ENCODE peak calls at places on chromosomes 12 and 14, in ten cellular contexts. M is suprapubic skin, G is stomach, J is heart left ventricle, P is HCT116, R is lower leg skin, D is uterus, Q is NB4, W is body of pancreas, H is A549. B is an unnamed sample.

GRCh38 chr12:46110928-46111699 is 120.7 kb upstream of the SCAF11 start:
- DNase-seq in M (no peak), G (no peak), J (no peak), P (no peak), R (no peak), D (no peak), Q (no peak), W (no peak), H (no peak), B (no peak)

GRCh38 chr12:61138381-61138759 is 1121.8 kb upstream of the USP15 start:
- DNase-seq in M (no peak), G (no peak), J (no peak), P (no peak), R (no peak), D (no peak), Q (no peak), W (no peak), H (no peak), B (no peak)

GRCh38 chr12:130924946-130925345 is 28.8 kb upstream of the ADGRD1 start:
- DNase-seq in M (no peak), G (no peak), J (no peak), P (no peak), R (no peak), D (no peak), Q (no peak), W (no peak), H (no peak), B (no peak)

GRCh38 chr12:70031046-70031445 is 206.0 kb downstream of the MYRFL start:
- DNase-seq in M (no peak), G (no peak), J (no peak), P (no peak), R (no peak), D (no peak), Q (no peak), W (no peak), H (no peak), B (no peak)

GRCh38 chr14:90644882-90645281 is 171.3 kb downstream of the TTC7B start:
- DNase-seq in M (no peak), G (no peak), J (peak), P (no peak), R (no peak), D (peak), Q (peak), W (no peak), H (no peak), B (no peak)

GRCh38 chr12:24075650-24076049 is 126.2 kb upstream of the SOX5 start:
- DNase-seq in M (no peak), G (no peak), J (no peak), P (no peak), R (no peak), D (no peak), Q (no peak), W (no peak), H (no peak), B (no peak)

GRCh38 chr14:101820283-101820798 is 58.8 kb downstream of the PPP2R5C start:
- DNase-seq in M (no peak), G (no peak), J (no peak), P (no peak), R (no peak), D (no peak), Q (no peak), W (no peak), H (no peak), B (no peak)

GRCh38 chr12:107228076-107228475 is 134.7 kb upstream of the CRY1 start:
- DNase-seq in M (no peak), G (no peak), J (no peak), P (no peak), R (no peak), D (no peak), Q (no peak), W (no peak), H (no peak), B (no peak)

GRCh38 chr14:54451178-54451601 is 10.0 kb upstream of the CNIH1 start:
- DNase-seq in M (no peak), G (no peak), J (no peak), P (no peak), R (no peak), D (no peak), Q (no peak), W (no peak), H (no peak), B (no peak)

GRCh38 chr14:25197885-25198284 is 147.9 kb upstream of the STXBP6 start:
- DNase-seq in M (no peak), G (no peak), J (no peak), P (no peak), R (no peak), D (no peak), Q (no peak), W (no peak), H (no peak), B (no peak)

GRCh38 chr12:47878918-47879481 is 25.8 kb downstream of the VDR start:
- DNase-seq in M (no peak), G (no peak), J (no peak), P (no peak), R (no peak), D (no peak), Q (no peak), W (no peak), H (no peak), B (no peak)

GRCh38 chr12:47547077-47547476 is 158.8 kb downstream of the RPAP3 start:
- DNase-seq in M (no peak), G (no peak), J (no peak), P (no peak), R (no peak), D (no peak), Q (no peak), W (no peak), H (peak), B (no peak)

GRCh38 chr12:45336331-45336730 is 120.4 kb downstream of the ANO6 start:
- DNase-seq in M (no peak), G (no peak), J (no peak), P (no peak), R (no peak), D (no peak), Q (peak), W (no peak), H (peak), B (no peak)

GRCh38 chr12:124463341-124463861 is 104.0 kb downstream of the NCOR2 start:
- DNase-seq in M (no peak), G (no peak), J (no peak), P (no peak), R (no peak), D (no peak), Q (peak), W (no peak), H (no peak), B (no peak)

GRCh38 chr14:58395815-58396626 is at the start of gene TOMM20L:
- DNase-seq in M (peak), G (peak), J (peak), P (peak), R (peak), D (peak), Q (peak), W (peak), H (peak), B (peak)

GRCh38 chr12:39329015-39329414 is 113.9 kb downstream of the KIF21A start:
- DNase-seq in M (no peak), G (no peak), J (no peak), P (no peak), R (no peak), D (no peak), Q (no peak), W (no peak), H (no peak), B (no peak)

GRCh38 chr12:108185002-108185401 is 55.9 kb downstream of the WSCD2 start:
- DNase-seq in M (no peak), G (no peak), J (no peak), P (no peak), R (peak), D (no peak), Q (no peak), W (no peak), H (no peak), B (no peak)

GRCh38 chr14:75979071-75979571 is 2.7 kb downstream of the TGFB3 start:
- DNase-seq in M (no peak), G (no peak), J (no peak), P (no peak), R (peak), D (peak), Q (peak), W (peak), H (peak), B (no peak)

GRCh38 chr14:92380131-92380530 is 57.2 kb downstream of the SLC24A4 start:
- DNase-seq in M (no peak), G (no peak), J (no peak), P (no peak), R (no peak), D (no peak), Q (no peak), W (no peak), H (no peak), B (no peak)

GRCh38 chr12:14714437-14714836 is 18.0 kb upstream of the GUCY2C start:
- DNase-seq in M (no peak), G (no peak), J (no peak), P (no peak), R (no peak), D (no peak), Q (no peak), W (no peak), H (no peak), B (no peak)

GRCh38 chr12:8662592-8662991 is at the start of gene MFAP5:
- DNase-seq in M (no peak), G (no peak), J (no peak), P (no peak), R (no peak), D (no peak), Q (no peak), W (no peak), H (no peak), B (no peak)

GRCh38 chr14:64979336-64980074 is 7.2 kb upstream of the FNTB start:
- DNase-seq in M (no peak), G (no peak), J (no peak), P (no peak), R (peak), D (no peak), Q (no peak), W (no peak), H (peak), B (no peak)

GRCh38 chr12:13670249-13670648 is 311.2 kb downstream of the GRIN2B start:
- DNase-seq in M (no peak), G (no peak), J (no peak), P (no peak), R (no peak), D (no peak), Q (no peak), W (no peak), H (no peak), B (no peak)

GRCh38 chr12:13103391-13104033 is at the start of gene GSG1:
- DNase-seq in M (no peak), G (no peak), J (no peak), P (no peak), R (no peak), D (no peak), Q (no peak), W (no peak), H (no peak), B (no peak)

GRCh38 chr14:91047174-91047753 is 13.2 kb downstream of the RPS6KA5 start:
- DNase-seq in M (no peak), G (no peak), J (no peak), P (no peak), R (no peak), D (no peak), Q (no peak), W (no peak), H (no peak), B (no peak)

GRCh38 chr12:125092872-125093680 is 27.8 kb downstream of the AACS start:
- DNase-seq in M (no peak), G (peak), J (peak), P (no peak), R (no peak), D (no peak), Q (no peak), W (no peak), H (peak), B (peak)

GRCh38 chr12:103877934-103878510 is 37.0 kb upstream of the NT5DC3 start:
- DNase-seq in M (no peak), G (peak), J (peak), P (peak), R (no peak), D (no peak), Q (peak), W (peak), H (peak), B (peak)

GRCh38 chr12:11862794-11863193 is 207.9 kb upstream of the BCL2L14 start:
- DNase-seq in M (no peak), G (no peak), J (no peak), P (no peak), R (no peak), D (peak), Q (no peak), W (peak), H (no peak), B (no peak)

GRCh38 chr14:73125169-73125588 is 11.1 kb upstream of the PSEN1 start:
- DNase-seq in M (no peak), G (no peak), J (no peak), P (no peak), R (no peak), D (no peak), Q (no peak), W (no peak), H (no peak), B (no peak)

GRCh38 chr14:106174206-106174605 is 647.8 kb downstream of the TMEM121 start:
- DNase-seq in M (no peak), G (peak), J (no peak), P (no peak), R (no peak), D (no peak), Q (no peak), W (no peak), H (no peak), B (no peak)

GRCh38 chr12:59030415-59030814 is 110.1 kb upstream of the LRIG3 start:
- DNase-seq in M (no peak), G (peak), J (no peak), P (no peak), R (no peak), D (no peak), Q (no peak), W (peak), H (no peak), B (no peak)

GRCh38 chr14:67532606-67532997 is 488 bp upstream of the PLEKHH1 start:
- DNase-seq in M (no peak), G (no peak), J (peak), P (no peak), R (no peak), D (no peak), Q (no peak), W (peak), H (no peak), B (no peak)

GRCh38 chr12:28550757-28551381 is 360.6 kb downstream of the CCDC91 start:
- DNase-seq in M (no peak), G (no peak), J (no peak), P (peak), R (no peak), D (no peak), Q (no peak), W (no peak), H (peak), B (no peak)
- H3K4me3 ChIP-seq in M (no peak), G (no peak), J (no peak), P (no peak), R (no peak), D (no peak), Q (no peak), W (no peak), H (no peak), B (no peak)

GRCh38 chr12:112012775-112013600 is at the start of the genes ERP29 and TMEM116:
- DNase-seq in M (peak), G (peak), J (peak), P (peak), R (peak), D (peak), Q (peak), W (peak), H (peak), B (peak)
- TF ChIP-seq POLR2A in M (peak), G (peak), J (peak), P (peak), R (no peak), D (peak), Q (peak), W (peak), H (peak), B (peak)

GRCh38 chr12:93415723-93416464 is 25.9 kb downstream of the UBE2N start:
- DNase-seq in M (no peak), G (no peak), J (no peak), P (no peak), R (no peak), D (no peak), Q (no peak), W (no peak), H (no peak), B (no peak)
- H3K4me3 ChIP-seq in M (no peak), G (no peak), J (no peak), P (no peak), R (no peak), D (no peak), Q (no peak), W (no peak), H (no peak), B (no peak)

GRCh38 chr12:119154435-119154818 is 24.3 kb upstream of the HSPB8 start:
- DNase-seq in M (no peak), G (no peak), J (no peak), P (peak), R (no peak), D (no peak), Q (peak), W (no peak), H (peak), B (no peak)

GRCh38 chr12:119156401-119156800 is 22.3 kb upstream of the HSPB8 start:
- DNase-seq in M (no peak), G (no peak), J (peak), P (no peak), R (no peak), D (no peak), Q (no peak), W (no peak), H (peak), B (no peak)

GRCh38 chr12:119159844-119160243 is 18.9 kb upstream of the HSPB8 start:
- DNase-seq in M (no peak), G (no peak), J (no peak), P (no peak), R (no peak), D (no peak), Q (no peak), W (no peak), H (no peak), B (no peak)

GRCh38 chr12:119157528-119157927 is 21.2 kb upstream of the HSPB8 start:
- DNase-seq in M (no peak), G (no peak), J (peak), P (no peak), R (no peak), D (no peak), Q (no peak), W (no peak), H (no peak), B (no peak)

DNA sequence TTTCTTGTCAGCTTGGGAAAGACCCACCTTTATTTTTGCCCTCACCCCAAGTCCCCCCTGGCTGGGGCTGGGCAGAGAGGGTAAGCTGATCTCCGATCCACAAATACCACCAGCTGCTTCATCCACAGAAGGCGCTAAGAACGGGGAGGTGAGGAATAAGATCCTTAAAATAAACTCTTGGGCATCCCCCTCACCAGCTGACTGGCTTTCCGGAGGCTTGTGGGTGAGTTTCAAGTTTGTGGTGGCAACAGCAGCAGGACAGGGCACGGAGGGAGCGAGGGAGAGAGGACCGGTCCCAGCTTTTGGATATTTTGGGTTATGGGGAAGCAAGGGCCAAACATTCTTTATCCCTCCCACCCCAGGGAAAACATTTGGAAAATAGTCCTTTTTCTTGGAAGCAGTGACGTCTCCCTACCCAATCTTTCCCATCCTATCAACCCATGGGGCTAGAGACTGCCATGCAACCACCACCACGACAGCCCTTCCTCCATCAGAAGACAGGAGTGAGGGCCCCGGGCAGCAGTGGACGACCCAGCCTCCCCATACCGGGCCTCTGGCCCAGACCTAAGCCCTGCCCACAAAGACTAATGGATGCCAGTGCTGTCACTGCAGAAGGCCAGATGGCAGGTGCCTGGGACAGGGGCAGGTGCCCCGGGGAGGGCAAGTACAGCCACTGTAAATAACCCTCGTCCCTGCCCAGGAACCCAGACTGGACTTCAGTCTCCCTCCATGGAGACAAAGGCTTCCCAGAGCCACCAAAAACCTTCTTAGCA is 20.5 kb upstream of the HSPB8 start:
- DNase-seq in M (no peak), G (no peak), J (no peak), P (no peak), R (no peak), D (no peak), Q (no peak), W (no peak), H (no peak), B (no peak)
- TF ChIP-seq POLR2A in M (no peak), G (no peak), J (peak), P (no peak), R (no peak), D (no peak), Q (no peak), W (no peak), H (no peak), B (no peak)

GRCh38 chr12:122399592-122400373 is 22.7 kb downstream of the CLIP1 start:
- DNase-seq in M (peak), G (peak), J (peak), P (peak), R (peak), D (peak), Q (peak), W (peak), H (peak), B (peak)
- H3K4me3 ChIP-seq in M (no peak), G (peak), J (peak), P (peak), R (no peak), D (no peak), Q (peak), W (no peak), H (peak), B (peak)

DNA sequence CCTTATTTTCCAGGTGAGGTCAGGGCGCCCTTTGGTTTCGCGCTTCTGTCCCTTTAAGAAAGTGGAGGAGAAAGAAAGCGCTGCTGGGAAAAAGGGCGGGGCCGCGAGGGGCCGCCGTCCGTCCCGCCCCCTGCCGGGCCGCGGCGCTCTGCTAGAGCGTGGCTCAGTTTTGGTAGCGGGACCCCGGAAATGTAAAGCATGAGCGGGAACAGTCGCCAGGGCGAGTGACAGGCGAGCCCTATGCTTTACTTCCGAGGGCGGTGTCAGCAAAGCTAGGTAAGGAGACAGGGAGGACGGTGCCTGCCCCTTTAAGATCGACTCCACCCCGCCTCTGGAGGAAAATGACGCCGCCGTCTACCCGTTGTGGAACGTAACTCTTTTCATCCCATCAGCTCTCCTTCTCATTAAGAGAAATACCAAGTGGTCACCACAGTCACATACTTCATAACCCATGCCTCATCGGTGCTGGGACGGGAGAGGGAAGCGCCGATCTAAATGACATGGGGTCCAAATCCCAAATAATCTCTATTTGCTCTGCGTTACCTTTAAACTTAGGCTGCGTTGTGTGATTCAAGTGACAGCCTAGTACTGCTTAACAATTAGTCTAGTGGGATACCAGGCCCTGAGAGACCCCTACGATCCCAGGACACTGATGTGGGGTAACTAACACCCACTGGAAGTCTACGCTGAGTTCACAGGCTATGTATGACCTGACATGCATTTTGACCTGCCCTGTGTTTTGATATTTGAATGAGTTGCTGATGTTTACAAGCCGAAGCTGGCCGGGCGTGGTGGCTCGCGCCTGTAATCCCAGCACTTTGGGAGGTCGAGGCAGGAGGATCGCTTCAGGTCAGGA is at the start of gene ETFBKMT:
- DNase-seq in M (peak), G (peak), J (peak), P (peak), R (peak), D (peak), Q (peak), W (peak), H (peak), B (peak)
- TF ChIP-seq POLR2A in M (peak), G (no peak), J (peak), P (peak), R (no peak), D (peak), Q (peak), W (peak), H (peak), B (peak)

GRCh38 chr12:52903855-52904508 is 894 bp downstream of the KRT8 start:
- DNase-seq in M (no peak), G (peak), J (peak), P (no peak), R (no peak), D (peak), Q (peak), W (peak), H (peak), B (peak)

GRCh38 chr12:52907092-52907810 is 2.4 kb upstream of the KRT8 start:
- DNase-seq in M (peak), G (peak), J (no peak), P (no peak), R (peak), D (peak), Q (peak), W (peak), H (peak), B (peak)

GRCh38 chr12:52909256-52909655 is 4.4 kb upstream of the KRT8 start:
- DNase-seq in M (no peak), G (no peak), J (no peak), P (no peak), R (no peak), D (no peak), Q (no peak), W (no peak), H (no peak), B (no peak)

GRCh38 chr12:52903285-52903854 is 1.5 kb downstream of the KRT8 start:
- DNase-seq in M (no peak), G (peak), J (peak), P (no peak), R (peak), D (peak), Q (peak), W (peak), H (peak), B (peak)

GRCh38 chr12:52906049-52906645 is 1.3 kb upstream of the KRT8 start:
- DNase-seq in M (no peak), G (no peak), J (no peak), P (no peak), R (no peak), D (no peak), Q (no peak), W (no peak), H (no peak), B (no peak)
- H3K4me3 ChIP-seq in M (no peak), G (no peak), J (no peak), P (no peak), R (no peak), D (no peak), Q (no peak), W (no peak), H (no peak), B (no peak)